ENCODE peak calls at places on chromosome 2, in four cellular contexts. One of them, this sample, is unnamed.

GRCh38 chr2:237866119-237866621 is 6.7 kb downstream of the RAMP1 start:
- DNase-seq in C1 segment of cervical spinal cord: no peak
- DNase-seq in activated naive CD4-positive, alpha-beta T cell treated with anti-CD3 and anti-CD28 coated beads, Interleukin-2, amount 50 U/mL, for 16 hours: no peak
- DNase-seq in GM06990: no peak
- DNase-seq in this sample: no peak

GRCh38 chr2:13666582-13667414 is 950.1 kb downstream of the TRIB2 start:
- DNase-seq in GM06990: peak
- DNase-seq in activated naive CD4-positive, alpha-beta T cell treated with anti-CD3 and anti-CD28 coated beads, Interleukin-2, amount 50 U/mL, for 16 hours: no peak
- DNase-seq in C1 segment of cervical spinal cord: no peak
- DNase-seq in this sample: no peak

GRCh38 chr2:75153221-75153620 is 46.1 kb downstream of the TACR1 start:
- DNase-seq in activated naive CD4-positive, alpha-beta T cell treated with anti-CD3 and anti-CD28 coated beads, Interleukin-2, amount 50 U/mL, for 16 hours: no peak
- DNase-seq in C1 segment of cervical spinal cord: no peak
- DNase-seq in GM06990: no peak
- DNase-seq in this sample: no peak

GRCh38 chr2:174326880-174327558 is 7.7 kb upstream of the SP9 start:
- DNase-seq in C1 segment of cervical spinal cord: no peak
- DNase-seq in activated naive CD4-positive, alpha-beta T cell treated with anti-CD3 and anti-CD28 coated beads, Interleukin-2, amount 50 U/mL, for 16 hours: no peak
- DNase-seq in GM06990: peak
- DNase-seq in this sample: peak

GRCh38 chr2:27123302-27124150 is at the start of gene ABHD1:
- DNase-seq in C1 segment of cervical spinal cord: peak
- DNase-seq in activated naive CD4-positive, alpha-beta T cell treated with anti-CD3 and anti-CD28 coated beads, Interleukin-2, amount 50 U/mL, for 16 hours: peak
- DNase-seq in GM06990: peak
- DNase-seq in this sample: peak

GRCh38 chr2:196318517-196319377 is 147.4 kb upstream of the STK17B start:
- DNase-seq in C1 segment of cervical spinal cord: no peak
- DNase-seq in activated naive CD4-positive, alpha-beta T cell treated with anti-CD3 and anti-CD28 coated beads, Interleukin-2, amount 50 U/mL, for 16 hours: no peak
- DNase-seq in GM06990: no peak
- DNase-seq in this sample: no peak

GRCh38 chr2:61943251-61943650 is 37.8 kb downstream of the COMMD1 start:
- DNase-seq in GM06990: no peak
- DNase-seq in activated naive CD4-positive, alpha-beta T cell treated with anti-CD3 and anti-CD28 coated beads, Interleukin-2, amount 50 U/mL, for 16 hours: no peak
- DNase-seq in C1 segment of cervical spinal cord: no peak
- DNase-seq in this sample: no peak

GRCh38 chr2:157488877-157489276 is 45.0 kb upstream of the CYTIP start:
- DNase-seq in GM06990: no peak
- DNase-seq in activated naive CD4-positive, alpha-beta T cell treated with anti-CD3 and anti-CD28 coated beads, Interleukin-2, amount 50 U/mL, for 16 hours: no peak
- DNase-seq in C1 segment of cervical spinal cord: no peak
- DNase-seq in this sample: no peak

GRCh38 chr2:190657474-190658252 is 8.8 kb downstream of the NAB1 start:
- DNase-seq in GM06990: no peak
- DNase-seq in C1 segment of cervical spinal cord: no peak
- DNase-seq in activated naive CD4-positive, alpha-beta T cell treated with anti-CD3 and anti-CD28 coated beads, Interleukin-2, amount 50 U/mL, for 16 hours: no peak
- DNase-seq in this sample: no peak

GRCh38 chr2:168929031-168929430 is 27.9 kb downstream of the G6PC2 start:
- DNase-seq in C1 segment of cervical spinal cord: no peak
- DNase-seq in GM06990: no peak
- DNase-seq in activated naive CD4-positive, alpha-beta T cell treated with anti-CD3 and anti-CD28 coated beads, Interleukin-2, amount 50 U/mL, for 16 hours: no peak
- DNase-seq in this sample: no peak

GRCh38 chr2:176110975-176111663 is 4.0 kb downstream of the HOXD11 start:
- DNase-seq in GM06990: no peak
- DNase-seq in activated naive CD4-positive, alpha-beta T cell treated with anti-CD3 and anti-CD28 coated beads, Interleukin-2, amount 50 U/mL, for 16 hours: no peak
- DNase-seq in C1 segment of cervical spinal cord: no peak
- DNase-seq in this sample: peak

GRCh38 chr2:64873472-64873924 is 115.7 kb upstream of the SLC1A4 start:
- DNase-seq in C1 segment of cervical spinal cord: peak
- DNase-seq in GM06990: peak
- DNase-seq in activated naive CD4-positive, alpha-beta T cell treated with anti-CD3 and anti-CD28 coated beads, Interleukin-2, amount 50 U/mL, for 16 hours: peak
- DNase-seq in this sample: peak

GRCh38 chr2:188966728-188967127 is 7.4 kb upstream of the COL3A1 start:
- DNase-seq in C1 segment of cervical spinal cord: no peak
- DNase-seq in GM06990: no peak
- DNase-seq in activated naive CD4-positive, alpha-beta T cell treated with anti-CD3 and anti-CD28 coated beads, Interleukin-2, amount 50 U/mL, for 16 hours: no peak
- DNase-seq in this sample: no peak

GRCh38 chr2:153944775-153945174 is 73.1 kb downstream of the GALNT13 start:
- DNase-seq in C1 segment of cervical spinal cord: no peak
- DNase-seq in activated naive CD4-positive, alpha-beta T cell treated with anti-CD3 and anti-CD28 coated beads, Interleukin-2, amount 50 U/mL, for 16 hours: no peak
- DNase-seq in GM06990: no peak
- DNase-seq in this sample: no peak

GRCh38 chr2:24011278-24012104 is 1.6 kb downstream of the MFSD2B start:
- DNase-seq in activated naive CD4-positive, alpha-beta T cell treated with anti-CD3 and anti-CD28 coated beads, Interleukin-2, amount 50 U/mL, for 16 hours: no peak
- DNase-seq in C1 segment of cervical spinal cord: no peak
- DNase-seq in GM06990: no peak
- DNase-seq in this sample: no peak

GRCh38 chr2:30714811-30715709 is 92.2 kb downstream of the CAPN13 start:
- DNase-seq in activated naive CD4-positive, alpha-beta T cell treated with anti-CD3 and anti-CD28 coated beads, Interleukin-2, amount 50 U/mL, for 16 hours: no peak
- DNase-seq in C1 segment of cervical spinal cord: no peak
- DNase-seq in GM06990: no peak
- DNase-seq in this sample: no peak

GRCh38 chr2:172972005-172972619 is 103.5 kb upstream of the MAP3K20 start:
- DNase-seq in activated naive CD4-positive, alpha-beta T cell treated with anti-CD3 and anti-CD28 coated beads, Interleukin-2, amount 50 U/mL, for 16 hours: peak
- DNase-seq in C1 segment of cervical spinal cord: no peak
- DNase-seq in GM06990: no peak
- DNase-seq in this sample: peak

GRCh38 chr2:29841386-29842004 is 79.9 kb downstream of the ALK start:
- DNase-seq in activated naive CD4-positive, alpha-beta T cell treated with anti-CD3 and anti-CD28 coated beads, Interleukin-2, amount 50 U/mL, for 16 hours: no peak
- DNase-seq in C1 segment of cervical spinal cord: no peak
- DNase-seq in GM06990: no peak
- DNase-seq in this sample: peak

GRCh38 chr2:67311536-67311935 is 85.6 kb upstream of the ETAA1 start:
- DNase-seq in C1 segment of cervical spinal cord: no peak
- DNase-seq in GM06990: no peak
- DNase-seq in activated naive CD4-positive, alpha-beta T cell treated with anti-CD3 and anti-CD28 coated beads, Interleukin-2, amount 50 U/mL, for 16 hours: no peak
- DNase-seq in this sample: no peak

GRCh38 chr2:2286592-2286991 is 44.5 kb downstream of the MYT1L start:
- DNase-seq in C1 segment of cervical spinal cord: no peak
- DNase-seq in activated naive CD4-positive, alpha-beta T cell treated with anti-CD3 and anti-CD28 coated beads, Interleukin-2, amount 50 U/mL, for 16 hours: no peak
- DNase-seq in GM06990: no peak
- DNase-seq in this sample: no peak

GRCh38 chr2:20213651-20214565 is 11.0 kb downstream of the SDC1 start:
- DNase-seq in C1 segment of cervical spinal cord: no peak
- DNase-seq in GM06990: no peak
- DNase-seq in activated naive CD4-positive, alpha-beta T cell treated with anti-CD3 and anti-CD28 coated beads, Interleukin-2, amount 50 U/mL, for 16 hours: no peak
- DNase-seq in this sample: no peak

GRCh38 chr2:189178726-189179606 is 595 bp downstream of the COL5A2 start:
- DNase-seq in activated naive CD4-positive, alpha-beta T cell treated with anti-CD3 and anti-CD28 coated beads, Interleukin-2, amount 50 U/mL, for 16 hours: no peak
- DNase-seq in GM06990: no peak
- DNase-seq in C1 segment of cervical spinal cord: no peak
- DNase-seq in this sample: peak

GRCh38 chr2:103656558-103656957 is 894.7 kb downstream of the TMEM182 start:
- DNase-seq in C1 segment of cervical spinal cord: no peak
- DNase-seq in activated naive CD4-positive, alpha-beta T cell treated with anti-CD3 and anti-CD28 coated beads, Interleukin-2, amount 50 U/mL, for 16 hours: no peak
- DNase-seq in GM06990: no peak
- DNase-seq in this sample: peak

GRCh38 chr2:143808166-143808565 is 678.9 kb downstream of the ARHGAP15 start:
- DNase-seq in activated naive CD4-positive, alpha-beta T cell treated with anti-CD3 and anti-CD28 coated beads, Interleukin-2, amount 50 U/mL, for 16 hours: no peak
- DNase-seq in GM06990: no peak
- DNase-seq in C1 segment of cervical spinal cord: no peak
- DNase-seq in this sample: no peak

GRCh38 chr2:240649331-240649730 is 24.1 kb downstream of the GPR35 start:
- DNase-seq in GM06990: no peak
- DNase-seq in activated naive CD4-positive, alpha-beta T cell treated with anti-CD3 and anti-CD28 coated beads, Interleukin-2, amount 50 U/mL, for 16 hours: no peak
- DNase-seq in C1 segment of cervical spinal cord: no peak
- DNase-seq in this sample: no peak

GRCh38 chr2:106521016-106521415 is 33.9 kb downstream of the CD8B2 start:
- DNase-seq in activated naive CD4-positive, alpha-beta T cell treated with anti-CD3 and anti-CD28 coated beads, Interleukin-2, amount 50 U/mL, for 16 hours: no peak
- DNase-seq in C1 segment of cervical spinal cord: no peak
- DNase-seq in GM06990: no peak
- DNase-seq in this sample: no peak

GRCh38 chr2:43604674-43605073 is 8.8 kb upstream of the THADA start:
- DNase-seq in GM06990: no peak
- DNase-seq in activated naive CD4-positive, alpha-beta T cell treated with anti-CD3 and anti-CD28 coated beads, Interleukin-2, amount 50 U/mL, for 16 hours: no peak
- DNase-seq in C1 segment of cervical spinal cord: no peak
- DNase-seq in this sample: no peak

GRCh38 chr2:27264753-27265535 is 2.1 kb upstream of the SLC30A3 start:
- DNase-seq in GM06990: peak
- DNase-seq in C1 segment of cervical spinal cord: no peak
- DNase-seq in activated naive CD4-positive, alpha-beta T cell treated with anti-CD3 and anti-CD28 coated beads, Interleukin-2, amount 50 U/mL, for 16 hours: peak
- DNase-seq in this sample: peak

GRCh38 chr2:240136671-240137292 is 677 bp upstream of the COPS9 start:
- DNase-seq in activated naive CD4-positive, alpha-beta T cell treated with anti-CD3 and anti-CD28 coated beads, Interleukin-2, amount 50 U/mL, for 16 hours: peak
- DNase-seq in GM06990: no peak
- DNase-seq in C1 segment of cervical spinal cord: no peak
- DNase-seq in this sample: no peak

This sample was measured in endothelial cell.